ENCODE peak calls at places on chromosomes 2 and 18, in eight cellular contexts. U is WTC11; W is CD8-positive, alpha-beta T cell; R is left ventricle myocardium inferior; D is Kasumi-1; M is AG10803; S is iPS DF 19.7; V is activated naive CD8-positive, alpha-beta T cell treated with anti-CD3 and anti-CD28 coated beads, Interleukin-2, amount 10 ng/mL, durations not matched to agents 7 days and 5 days. B is an unnamed sample.

GRCh38 chr2:225002656-225003045 is 39.6 kb downstream of the DOCK10 start:
- DNase-seq in U (no peak), W (peak; percentile 53), R (no peak), D (no peak), M (no peak), S (no peak), V (no peak), B (no peak)

GRCh38 chr2:205563646-205564045 is 118.7 kb upstream of the NRP2 start:
- DNase-seq in U (peak; percentile 81), W (no peak), R (no peak), D (no peak), M (no peak), S (no peak), V (peak; percentile 33), B (peak; percentile 52)

GRCh38 chr2:39141346-39142011 is 20.6 kb upstream of the SOS1 start:
- DNase-seq in U (no peak), W (no peak), R (no peak), D (no peak), M (peak; percentile 57), S (no peak), V (no peak), B (no peak)

GRCh38 chr2:188382107-188382506 is 90.4 kb downstream of the GULP1 start:
- DNase-seq in U (no peak), W (no peak), R (no peak), D (no peak), M (no peak), S (no peak), V (no peak), B (no peak)

GRCh38 chr2:102116675-102117471 is 25.7 kb upstream of the IL1R1 start:
- DNase-seq in U (no peak), W (no peak), R (no peak), D (no peak), M (no peak), S (no peak), V (no peak), B (no peak)

GRCh38 chr2:127048969-127049897 is 57.7 kb downstream of the BIN1 start:
- DNase-seq in U (no peak), W (no peak), R (no peak), D (no peak), M (no peak), S (no peak), V (peak; percentile 25), B (no peak)

GRCh38 chr2:69059731-69060290 is 46.8 kb downstream of the ANTXR1 start:
- DNase-seq in U (no peak), W (no peak), R (no peak), D (no peak), M (peak; percentile 78), S (no peak), V (no peak), B (no peak)

GRCh38 chr2:57549642-57550102 is 496.9 kb upstream of the VRK2 start:
- DNase-seq in U (no peak), W (no peak), R (no peak), D (peak; percentile 94), M (no peak), S (no peak), V (no peak), B (no peak)

GRCh38 chr2:11679491-11680130 is 9.6 kb upstream of the NTSR2 start:
- DNase-seq in U (no peak), W (no peak), R (no peak), D (no peak), M (no peak), S (no peak), V (no peak), B (no peak)

GRCh38 chr2:119082821-119083400 is 75.6 kb downstream of the C1QL2 start:
- DNase-seq in U (no peak), W (no peak), R (no peak), D (no peak), M (no peak), S (no peak), V (no peak), B (no peak)

GRCh38 chr2:137211761-137212160 is 446.4 kb downstream of the THSD7B start:
- DNase-seq in U (no peak), W (no peak), R (no peak), D (no peak), M (no peak), S (no peak), V (no peak), B (no peak)

GRCh38 chr2:241965931-241966412 is 96.4 kb downstream of the RTP5 start:
- DNase-seq in U (no peak), W (peak; percentile 65), R (no peak), D (peak; percentile 77), M (peak; percentile 95), S (no peak), V (peak; percentile 75), B (peak; percentile 58)

GRCh38 chr2:213451542-213452256 is 167.4 kb downstream of the SPAG16 start:
- DNase-seq in U (peak; percentile 16), W (no peak), R (no peak), D (no peak), M (no peak), S (no peak), V (no peak), B (no peak)

GRCh38 chr18:44887227-44887631 is 206.5 kb downstream of the SETBP1 start:
- DNase-seq in U (no peak), W (no peak), R (no peak), D (no peak), M (peak; percentile 70), S (no peak), V (no peak), B (no peak)

GRCh38 chr2:64063454-64063853 is 44.2 kb upstream of the VPS54 start:
- DNase-seq in U (no peak), W (no peak), R (no peak), D (no peak), M (no peak), S (no peak), V (no peak), B (no peak)

GRCh38 chr2:186716004-186716403 is 22.1 kb downstream of the FAM171B start:
- DNase-seq in U (no peak), W (no peak), R (no peak), D (no peak), M (no peak), S (no peak), V (no peak), B (no peak)

GRCh38 chr18:34511879-34512278 is 198.2 kb upstream of the DTNA start:
- DNase-seq in U (no peak), W (no peak), R (no peak), D (no peak), M (no peak), S (no peak), V (no peak), B (no peak)

GRCh38 chr18:75214766-75215515 is 4.3 kb downstream of the TSHZ1 start:
- DNase-seq in U (no peak), W (no peak), R (no peak), D (no peak), M (no peak), S (no peak), V (no peak), B (no peak)

GRCh38 chr2:121722479-121722878 is 14.2 kb downstream of the NIFK start:
- DNase-seq in U (no peak), W (no peak), R (no peak), D (no peak), M (peak; percentile 63), S (no peak), V (no peak), B (no peak)

GRCh38 chr18:12458761-12459160 is 51.0 kb downstream of the PRELID3A start:
- DNase-seq in U (no peak), W (no peak), R (no peak), D (no peak), M (no peak), S (no peak), V (no peak), B (no peak)

GRCh38 chr2:88350641-88351601 is 101.6 kb downstream of the FOXI3 start:
- DNase-seq in U (peak; percentile 91), W (peak; percentile 58), R (peak; percentile 23), D (no peak), M (peak; percentile 18), S (peak; percentile 63), V (peak; percentile 71), B (peak; percentile 72)

GRCh38 chr18:51088410-51088809 is 58.4 kb downstream of the SMAD4 start:
- DNase-seq in U (no peak), W (no peak), R (no peak), D (no peak), M (no peak), S (no peak), V (no peak), B (no peak)

GRCh38 chr2:75598572-75599155 is 37.9 kb upstream of the EVA1A start:
- DNase-seq in U (no peak), W (no peak), R (no peak), D (no peak), M (no peak), S (no peak), V (no peak), B (no peak)

GRCh38 chr2:7165736-7166135 is 248.5 kb downstream of the RNF144A start:
- DNase-seq in U (no peak), W (no peak), R (no peak), D (no peak), M (no peak), S (no peak), V (no peak), B (no peak)

GRCh38 chr2:147108553-147108952 is 736.3 kb upstream of the ACVR2A start:
- DNase-seq in U (no peak), W (no peak), R (no peak), D (no peak), M (peak; percentile 29), S (no peak), V (no peak), B (no peak)

GRCh38 chr18:159037-159652 is 788 bp downstream of the USP14 start:
- DNase-seq in U (no peak), W (no peak), R (no peak), D (peak; percentile 20), M (peak; percentile 6), S (no peak), V (no peak), B (no peak)

GRCh38 chr2:18402888-18403287 is 157.6 kb downstream of the RDH14 start:
- DNase-seq in U (no peak), W (no peak), R (no peak), D (no peak), M (peak; percentile 50), S (no peak), V (no peak), B (no peak)

GRCh38 chr2:7510353-7510752 is 593.1 kb downstream of the RNF144A start:
- DNase-seq in U (no peak), W (no peak), R (no peak), D (no peak), M (no peak), S (no peak), V (no peak), B (no peak)

GRCh38 chr2:71696381-71696780 is 243.0 kb downstream of the DYSF start:
- DNase-seq in U (no peak), W (no peak), R (no peak), D (no peak), M (no peak), S (no peak), V (no peak), B (no peak)

B was measured in NT2/D1.